ENCODE peak calls at places on chromosomes 12 and 14, in seven cellular contexts. One of them, this sample, is unnamed.

GRCh38 chr12:14905269-14906004 is 19.8 kb upstream of the MGP start:
- DNase-seq in astrocyte of the spinal cord: peak
- DNase-seq in H9: no peak
- DNase-seq in activated naive CD8-positive, alpha-beta T cell treated with anti-CD3 and anti-CD28 coated beads, Interleukin-2, amount 50 U/mL, for 16 hours: no peak
- DNase-seq in Karpas-422: no peak
- DNase-seq in HEK293T: no peak
- DNase-seq in activated naive CD4-positive, alpha-beta T cell: no peak
- DNase-seq in this sample: no peak

GRCh38 chr12:93913845-93914244 is 234.5 kb upstream of the PLXNC1 start:
- DNase-seq in astrocyte of the spinal cord: peak
- DNase-seq in H9: no peak
- DNase-seq in activated naive CD8-positive, alpha-beta T cell treated with anti-CD3 and anti-CD28 coated beads, Interleukin-2, amount 50 U/mL, for 16 hours: no peak
- DNase-seq in Karpas-422: no peak
- DNase-seq in HEK293T: no peak
- DNase-seq in activated naive CD4-positive, alpha-beta T cell: no peak
- DNase-seq in this sample: no peak

GRCh38 chr14:37326434-37326833 is 128.7 kb downstream of the MIPOL1 start:
- DNase-seq in astrocyte of the spinal cord: no peak
- DNase-seq in H9: no peak
- DNase-seq in activated naive CD8-positive, alpha-beta T cell treated with anti-CD3 and anti-CD28 coated beads, Interleukin-2, amount 50 U/mL, for 16 hours: no peak
- DNase-seq in Karpas-422: no peak
- DNase-seq in HEK293T: no peak
- DNase-seq in activated naive CD4-positive, alpha-beta T cell: no peak
- DNase-seq in this sample: no peak

GRCh38 chr12:62409068-62409467 is 57.6 kb upstream of the MON2 start:
- DNase-seq in astrocyte of the spinal cord: no peak
- DNase-seq in H9: no peak
- DNase-seq in activated naive CD8-positive, alpha-beta T cell treated with anti-CD3 and anti-CD28 coated beads, Interleukin-2, amount 50 U/mL, for 16 hours: no peak
- DNase-seq in Karpas-422: no peak
- DNase-seq in HEK293T: no peak
- DNase-seq in activated naive CD4-positive, alpha-beta T cell: no peak
- DNase-seq in this sample: no peak

GRCh38 chr12:56223571-56224101 is 506 bp upstream of the NABP2 start:
- DNase-seq in astrocyte of the spinal cord: no peak
- DNase-seq in H9: no peak
- DNase-seq in activated naive CD8-positive, alpha-beta T cell treated with anti-CD3 and anti-CD28 coated beads, Interleukin-2, amount 50 U/mL, for 16 hours: no peak
- DNase-seq in Karpas-422: no peak
- DNase-seq in HEK293T: no peak
- DNase-seq in activated naive CD4-positive, alpha-beta T cell: no peak
- DNase-seq in this sample: no peak

GRCh38 chr14:53032838-53033390 is 82.1 kb upstream of the FERMT2 start:
- DNase-seq in astrocyte of the spinal cord: no peak
- DNase-seq in H9: no peak
- DNase-seq in activated naive CD8-positive, alpha-beta T cell treated with anti-CD3 and anti-CD28 coated beads, Interleukin-2, amount 50 U/mL, for 16 hours: no peak
- DNase-seq in Karpas-422: no peak
- DNase-seq in HEK293T: no peak
- DNase-seq in activated naive CD4-positive, alpha-beta T cell: no peak
- DNase-seq in this sample: no peak

GRCh38 chr14:91339076-91339475 is 78.5 kb downstream of the CCDC88C start:
- DNase-seq in astrocyte of the spinal cord: no peak
- DNase-seq in H9: no peak
- DNase-seq in activated naive CD8-positive, alpha-beta T cell treated with anti-CD3 and anti-CD28 coated beads, Interleukin-2, amount 50 U/mL, for 16 hours: no peak
- DNase-seq in Karpas-422: no peak
- DNase-seq in HEK293T: no peak
- DNase-seq in activated naive CD4-positive, alpha-beta T cell: no peak
- DNase-seq in this sample: no peak

GRCh38 chr14:100531152-100531551 is 56.1 kb downstream of the BEGAIN start:
- DNase-seq in astrocyte of the spinal cord: no peak
- DNase-seq in H9: no peak
- DNase-seq in activated naive CD8-positive, alpha-beta T cell treated with anti-CD3 and anti-CD28 coated beads, Interleukin-2, amount 50 U/mL, for 16 hours: no peak
- DNase-seq in Karpas-422: no peak
- DNase-seq in HEK293T: no peak
- DNase-seq in activated naive CD4-positive, alpha-beta T cell: no peak
- DNase-seq in this sample: peak

GRCh38 chr14:22796087-22796707 is 19.0 kb downstream of the SLC7A7 start:
- DNase-seq in astrocyte of the spinal cord: no peak
- DNase-seq in H9: no peak
- DNase-seq in activated naive CD8-positive, alpha-beta T cell treated with anti-CD3 and anti-CD28 coated beads, Interleukin-2, amount 50 U/mL, for 16 hours: no peak
- DNase-seq in Karpas-422: no peak
- DNase-seq in HEK293T: no peak
- DNase-seq in activated naive CD4-positive, alpha-beta T cell: no peak
- DNase-seq in this sample: no peak

GRCh38 chr12:108839011-108839889 is 18.1 kb downstream of the SSH1 start:
- DNase-seq in astrocyte of the spinal cord: peak
- DNase-seq in H9: no peak
- DNase-seq in activated naive CD8-positive, alpha-beta T cell treated with anti-CD3 and anti-CD28 coated beads, Interleukin-2, amount 50 U/mL, for 16 hours: no peak
- DNase-seq in Karpas-422: no peak
- DNase-seq in HEK293T: no peak
- DNase-seq in activated naive CD4-positive, alpha-beta T cell: no peak
- DNase-seq in this sample: no peak

GRCh38 chr12:106097011-106097410 is 41.7 kb downstream of the NUAK1 start:
- DNase-seq in astrocyte of the spinal cord: no peak
- DNase-seq in H9: no peak
- DNase-seq in activated naive CD8-positive, alpha-beta T cell treated with anti-CD3 and anti-CD28 coated beads, Interleukin-2, amount 50 U/mL, for 16 hours: no peak
- DNase-seq in Karpas-422: no peak
- DNase-seq in HEK293T: no peak
- DNase-seq in activated naive CD4-positive, alpha-beta T cell: no peak
- DNase-seq in this sample: no peak

GRCh38 chr14:61923348-61923747 is 161.1 kb downstream of the SNAPC1 start:
- DNase-seq in astrocyte of the spinal cord: peak
- DNase-seq in H9: no peak
- DNase-seq in activated naive CD8-positive, alpha-beta T cell treated with anti-CD3 and anti-CD28 coated beads, Interleukin-2, amount 50 U/mL, for 16 hours: no peak
- DNase-seq in Karpas-422: no peak
- DNase-seq in HEK293T: no peak
- DNase-seq in activated naive CD4-positive, alpha-beta T cell: no peak
- DNase-seq in this sample: no peak

GRCh38 chr12:91947459-91947858 is 198.2 kb downstream of the BTG1 start:
- DNase-seq in astrocyte of the spinal cord: no peak
- DNase-seq in H9: no peak
- DNase-seq in activated naive CD8-positive, alpha-beta T cell treated with anti-CD3 and anti-CD28 coated beads, Interleukin-2, amount 50 U/mL, for 16 hours: no peak
- DNase-seq in Karpas-422: no peak
- DNase-seq in HEK293T: no peak
- DNase-seq in activated naive CD4-positive, alpha-beta T cell: no peak
- DNase-seq in this sample: no peak

GRCh38 chr12:68210875-68211274 is 14.7 kb downstream of the IL26 start:
- DNase-seq in astrocyte of the spinal cord: no peak
- DNase-seq in H9: no peak
- DNase-seq in activated naive CD8-positive, alpha-beta T cell treated with anti-CD3 and anti-CD28 coated beads, Interleukin-2, amount 50 U/mL, for 16 hours: no peak
- DNase-seq in Karpas-422: no peak
- DNase-seq in HEK293T: no peak
- DNase-seq in activated naive CD4-positive, alpha-beta T cell: no peak
- DNase-seq in this sample: no peak

GRCh38 chr12:128823216-128823915 is 392 bp downstream of the SLC15A4 start:
- DNase-seq in astrocyte of the spinal cord: no peak
- DNase-seq in H9: peak
- DNase-seq in activated naive CD8-positive, alpha-beta T cell treated with anti-CD3 and anti-CD28 coated beads, Interleukin-2, amount 50 U/mL, for 16 hours: no peak
- DNase-seq in Karpas-422: no peak
- DNase-seq in HEK293T: peak
- DNase-seq in activated naive CD4-positive, alpha-beta T cell: no peak
- DNase-seq in this sample: peak

GRCh38 chr12:120265483-120266179 is at the start of gene PXN:
- DNase-seq in astrocyte of the spinal cord: peak
- DNase-seq in H9: peak
- DNase-seq in activated naive CD8-positive, alpha-beta T cell treated with anti-CD3 and anti-CD28 coated beads, Interleukin-2, amount 50 U/mL, for 16 hours: peak
- DNase-seq in Karpas-422: peak
- DNase-seq in HEK293T: peak
- DNase-seq in activated naive CD4-positive, alpha-beta T cell: peak
- DNase-seq in this sample: peak

GRCh38 chr14:54686871-54687749 is 120.2 kb downstream of the SAMD4A start:
- DNase-seq in astrocyte of the spinal cord: no peak
- DNase-seq in H9: no peak
- DNase-seq in activated naive CD8-positive, alpha-beta T cell treated with anti-CD3 and anti-CD28 coated beads, Interleukin-2, amount 50 U/mL, for 16 hours: no peak
- DNase-seq in Karpas-422: no peak
- DNase-seq in HEK293T: no peak
- DNase-seq in activated naive CD4-positive, alpha-beta T cell: no peak
- DNase-seq in this sample: no peak

GRCh38 chr12:53938276-53939140 is at the start of gene HOXC13:
- DNase-seq in astrocyte of the spinal cord: no peak
- DNase-seq in H9: peak
- DNase-seq in activated naive CD8-positive, alpha-beta T cell treated with anti-CD3 and anti-CD28 coated beads, Interleukin-2, amount 50 U/mL, for 16 hours: peak
- DNase-seq in Karpas-422: peak
- DNase-seq in HEK293T: peak
- DNase-seq in activated naive CD4-positive, alpha-beta T cell: no peak
- DNase-seq in this sample: peak

GRCh38 chr12:54879132-54879531 is 24.8 kb downstream of the MUCL1 start:
- DNase-seq in astrocyte of the spinal cord: no peak
- DNase-seq in H9: no peak
- DNase-seq in activated naive CD8-positive, alpha-beta T cell treated with anti-CD3 and anti-CD28 coated beads, Interleukin-2, amount 50 U/mL, for 16 hours: no peak
- DNase-seq in Karpas-422: no peak
- DNase-seq in HEK293T: no peak
- DNase-seq in activated naive CD4-positive, alpha-beta T cell: no peak
- DNase-seq in this sample: no peak

GRCh38 chr14:52877628-52878027 is 73.2 kb downstream of the FERMT2 start:
- DNase-seq in astrocyte of the spinal cord: peak
- DNase-seq in H9: no peak
- DNase-seq in activated naive CD8-positive, alpha-beta T cell treated with anti-CD3 and anti-CD28 coated beads, Interleukin-2, amount 50 U/mL, for 16 hours: no peak
- DNase-seq in Karpas-422: no peak
- DNase-seq in HEK293T: no peak
- DNase-seq in activated naive CD4-positive, alpha-beta T cell: no peak
- DNase-seq in this sample: no peak

GRCh38 chr12:91703884-91704283 is 441.8 kb downstream of the BTG1 start:
- DNase-seq in astrocyte of the spinal cord: no peak
- DNase-seq in H9: no peak
- DNase-seq in activated naive CD8-positive, alpha-beta T cell treated with anti-CD3 and anti-CD28 coated beads, Interleukin-2, amount 50 U/mL, for 16 hours: no peak
- DNase-seq in Karpas-422: no peak
- DNase-seq in HEK293T: no peak
- DNase-seq in activated naive CD4-positive, alpha-beta T cell: no peak
- DNase-seq in this sample: no peak

GRCh38 chr14:105525861-105526780 is at the start of gene TMEM121:
- DNase-seq in astrocyte of the spinal cord: no peak
- DNase-seq in H9: peak
- DNase-seq in activated naive CD8-positive, alpha-beta T cell treated with anti-CD3 and anti-CD28 coated beads, Interleukin-2, amount 50 U/mL, for 16 hours: no peak
- DNase-seq in Karpas-422: no peak
- DNase-seq in HEK293T: peak
- DNase-seq in activated naive CD4-positive, alpha-beta T cell: no peak
- DNase-seq in this sample: no peak

GRCh38 chr14:71698027-71698426 is 234.2 kb upstream of the RGS6 start:
- DNase-seq in astrocyte of the spinal cord: no peak
- DNase-seq in H9: no peak
- DNase-seq in activated naive CD8-positive, alpha-beta T cell treated with anti-CD3 and anti-CD28 coated beads, Interleukin-2, amount 50 U/mL, for 16 hours: no peak
- DNase-seq in Karpas-422: no peak
- DNase-seq in HEK293T: no peak
- DNase-seq in activated naive CD4-positive, alpha-beta T cell: no peak
- DNase-seq in this sample: no peak

GRCh38 chr14:59882957-59883356 is 12.4 kb upstream of the RTN1 start:
- DNase-seq in astrocyte of the spinal cord: no peak
- DNase-seq in H9: no peak
- DNase-seq in activated naive CD8-positive, alpha-beta T cell treated with anti-CD3 and anti-CD28 coated beads, Interleukin-2, amount 50 U/mL, for 16 hours: no peak
- DNase-seq in Karpas-422: peak
- DNase-seq in HEK293T: peak
- DNase-seq in activated naive CD4-positive, alpha-beta T cell: no peak
- DNase-seq in this sample: no peak

GRCh38 chr14:93915800-93916199 is 11.3 kb upstream of the FAM181A start:
- DNase-seq in astrocyte of the spinal cord: no peak
- DNase-seq in H9: no peak
- DNase-seq in activated naive CD8-positive, alpha-beta T cell treated with anti-CD3 and anti-CD28 coated beads, Interleukin-2, amount 50 U/mL, for 16 hours: no peak
- DNase-seq in Karpas-422: no peak
- DNase-seq in HEK293T: no peak
- DNase-seq in activated naive CD4-positive, alpha-beta T cell: no peak
- DNase-seq in this sample: no peak

GRCh38 chr12:121641343-121641630 is 15.0 kb downstream of the ORAI1 start:
- DNase-seq in astrocyte of the spinal cord: no peak
- DNase-seq in H9: no peak
- DNase-seq in activated naive CD8-positive, alpha-beta T cell treated with anti-CD3 and anti-CD28 coated beads, Interleukin-2, amount 50 U/mL, for 16 hours: no peak
- DNase-seq in Karpas-422: no peak
- DNase-seq in HEK293T: no peak
- DNase-seq in activated naive CD4-positive, alpha-beta T cell: no peak
- DNase-seq in this sample: no peak

GRCh38 chr12:76622351-76622750 is 62.8 kb upstream of the OSBPL8 start:
- DNase-seq in astrocyte of the spinal cord: no peak
- DNase-seq in H9: no peak
- DNase-seq in activated naive CD8-positive, alpha-beta T cell treated with anti-CD3 and anti-CD28 coated beads, Interleukin-2, amount 50 U/mL, for 16 hours: no peak
- DNase-seq in Karpas-422: no peak
- DNase-seq in HEK293T: no peak
- DNase-seq in activated naive CD4-positive, alpha-beta T cell: no peak
- DNase-seq in this sample: no peak

GRCh38 chr14:68814376-68815287 is 21.8 kb upstream of the ZFP36L1 start:
- DNase-seq in astrocyte of the spinal cord: peak
- DNase-seq in H9: peak
- DNase-seq in activated naive CD8-positive, alpha-beta T cell treated with anti-CD3 and anti-CD28 coated beads, Interleukin-2, amount 50 U/mL, for 16 hours: no peak
- DNase-seq in Karpas-422: peak
- DNase-seq in HEK293T: peak
- DNase-seq in activated naive CD4-positive, alpha-beta T cell: no peak
- DNase-seq in this sample: no peak

GRCh38 chr14:21476526-21476924 is 234 bp downstream of the RAB2B start:
- DNase-seq in astrocyte of the spinal cord: no peak
- DNase-seq in H9: no peak
- DNase-seq in activated naive CD8-positive, alpha-beta T cell treated with anti-CD3 and anti-CD28 coated beads, Interleukin-2, amount 50 U/mL, for 16 hours: no peak
- DNase-seq in Karpas-422: no peak
- DNase-seq in HEK293T: peak
- DNase-seq in activated naive CD4-positive, alpha-beta T cell: peak
- DNase-seq in this sample: peak

GRCh38 chr14:49634547-49635334 is at the start of gene DNAAF2:
- DNase-seq in astrocyte of the spinal cord: peak
- DNase-seq in H9: peak
- DNase-seq in activated naive CD8-positive, alpha-beta T cell treated with anti-CD3 and anti-CD28 coated beads, Interleukin-2, amount 50 U/mL, for 16 hours: no peak
- DNase-seq in Karpas-422: peak
- DNase-seq in HEK293T: peak
- DNase-seq in activated naive CD4-positive, alpha-beta T cell: peak
- DNase-seq in this sample: peak